ENCODE peak calls at places on chromosomes 3 and 15, in six cellular contexts. One of them, this sample, is unnamed.

GRCh38 chr3:14894085-14894484 is 53.3 kb upstream of the NR2C2 start:
- DNase-seq in KBM-7: no peak
- DNase-seq in putamen: no peak
- DNase-seq in kidney glomerular epithelial cell: no peak
- DNase-seq in HCT116: no peak
- DNase-seq in stimulated activated CD4-positive, alpha-beta T cell treated with anti-CD3 and anti-CD28 coated beads, Interleukin-1b, Interleukin-23, amount 100 ng/mL, for 24 hours: no peak
- DNase-seq in this sample: no peak

GRCh38 chr3:49327485-49327884 is 12.4 kb downstream of the USP4 start:
- DNase-seq in stimulated activated CD4-positive, alpha-beta T cell treated with anti-CD3 and anti-CD28 coated beads, Interleukin-1b, Interleukin-23, amount 100 ng/mL, for 24 hours: no peak
- DNase-seq in HCT116: no peak
- DNase-seq in kidney glomerular epithelial cell: no peak
- DNase-seq in KBM-7: peak
- DNase-seq in putamen: no peak
- DNase-seq in this sample: peak

GRCh38 chr15:64096486-64097431 is 977 bp downstream of the SNX1 start:
- DNase-seq in putamen: no peak
- DNase-seq in HCT116: no peak
- DNase-seq in KBM-7: peak
- DNase-seq in stimulated activated CD4-positive, alpha-beta T cell treated with anti-CD3 and anti-CD28 coated beads, Interleukin-1b, Interleukin-23, amount 100 ng/mL, for 24 hours: no peak
- DNase-seq in kidney glomerular epithelial cell: peak
- DNase-seq in this sample: peak

GRCh38 chr15:48647963-48648362 is 2.5 kb upstream of the FBN1 start:
- DNase-seq in KBM-7: no peak
- DNase-seq in putamen: no peak
- DNase-seq in kidney glomerular epithelial cell: no peak
- DNase-seq in HCT116: no peak
- DNase-seq in stimulated activated CD4-positive, alpha-beta T cell treated with anti-CD3 and anti-CD28 coated beads, Interleukin-1b, Interleukin-23, amount 100 ng/mL, for 24 hours: no peak
- DNase-seq in this sample: peak

GRCh38 chr3:183070892-183071291 is 28.4 kb downstream of the MCCC1 start:
- DNase-seq in HCT116: no peak
- DNase-seq in putamen: no peak
- DNase-seq in stimulated activated CD4-positive, alpha-beta T cell treated with anti-CD3 and anti-CD28 coated beads, Interleukin-1b, Interleukin-23, amount 100 ng/mL, for 24 hours: no peak
- DNase-seq in KBM-7: no peak
- DNase-seq in kidney glomerular epithelial cell: no peak
- DNase-seq in this sample: no peak

GRCh38 chr15:39504812-39505211 is 76.1 kb upstream of the THBS1 start:
- DNase-seq in HCT116: no peak
- DNase-seq in KBM-7: no peak
- DNase-seq in stimulated activated CD4-positive, alpha-beta T cell treated with anti-CD3 and anti-CD28 coated beads, Interleukin-1b, Interleukin-23, amount 100 ng/mL, for 24 hours: no peak
- DNase-seq in kidney glomerular epithelial cell: peak
- DNase-seq in putamen: no peak
- DNase-seq in this sample: no peak

GRCh38 chr3:52036829-52037228 is 19.5 kb downstream of the DUSP7 start:
- DNase-seq in stimulated activated CD4-positive, alpha-beta T cell treated with anti-CD3 and anti-CD28 coated beads, Interleukin-1b, Interleukin-23, amount 100 ng/mL, for 24 hours: no peak
- DNase-seq in KBM-7: no peak
- DNase-seq in HCT116: no peak
- DNase-seq in putamen: no peak
- DNase-seq in kidney glomerular epithelial cell: no peak
- DNase-seq in this sample: no peak

GRCh38 chr3:71062920-71063767 is 520.4 kb downstream of the FOXP1 start:
- DNase-seq in KBM-7: peak
- DNase-seq in putamen: no peak
- DNase-seq in stimulated activated CD4-positive, alpha-beta T cell treated with anti-CD3 and anti-CD28 coated beads, Interleukin-1b, Interleukin-23, amount 100 ng/mL, for 24 hours: no peak
- DNase-seq in HCT116: no peak
- DNase-seq in kidney glomerular epithelial cell: no peak
- DNase-seq in this sample: peak

GRCh38 chr15:57922780-57923179 is 142.7 kb downstream of the ALDH1A2 start:
- DNase-seq in putamen: no peak
- DNase-seq in KBM-7: no peak
- DNase-seq in stimulated activated CD4-positive, alpha-beta T cell treated with anti-CD3 and anti-CD28 coated beads, Interleukin-1b, Interleukin-23, amount 100 ng/mL, for 24 hours: no peak
- DNase-seq in kidney glomerular epithelial cell: peak
- DNase-seq in HCT116: peak
- DNase-seq in this sample: no peak

GRCh38 chr15:71753346-71753745 is 57.0 kb upstream of the NR2E3 start:
- DNase-seq in putamen: no peak
- DNase-seq in stimulated activated CD4-positive, alpha-beta T cell treated with anti-CD3 and anti-CD28 coated beads, Interleukin-1b, Interleukin-23, amount 100 ng/mL, for 24 hours: no peak
- DNase-seq in KBM-7: no peak
- DNase-seq in kidney glomerular epithelial cell: peak
- DNase-seq in HCT116: no peak
- DNase-seq in this sample: no peak

GRCh38 chr3:169710619-169711018 is 47.1 kb upstream of the MECOM start:
- DNase-seq in KBM-7: no peak
- DNase-seq in HCT116: no peak
- DNase-seq in putamen: no peak
- DNase-seq in kidney glomerular epithelial cell: no peak
- DNase-seq in stimulated activated CD4-positive, alpha-beta T cell treated with anti-CD3 and anti-CD28 coated beads, Interleukin-1b, Interleukin-23, amount 100 ng/mL, for 24 hours: no peak
- DNase-seq in this sample: no peak

GRCh38 chr3:159620873-159621272 is 367.8 kb upstream of the IL12A start:
- DNase-seq in putamen: no peak
- DNase-seq in KBM-7: no peak
- DNase-seq in stimulated activated CD4-positive, alpha-beta T cell treated with anti-CD3 and anti-CD28 coated beads, Interleukin-1b, Interleukin-23, amount 100 ng/mL, for 24 hours: no peak
- DNase-seq in HCT116: peak
- DNase-seq in kidney glomerular epithelial cell: peak
- DNase-seq in this sample: no peak

GRCh38 chr3:5036858-5037257 is 57.6 kb downstream of the BHLHE40 start:
- DNase-seq in KBM-7: peak
- DNase-seq in kidney glomerular epithelial cell: no peak
- DNase-seq in stimulated activated CD4-positive, alpha-beta T cell treated with anti-CD3 and anti-CD28 coated beads, Interleukin-1b, Interleukin-23, amount 100 ng/mL, for 24 hours: no peak
- DNase-seq in putamen: no peak
- DNase-seq in HCT116: no peak
- DNase-seq in this sample: no peak

GRCh38 chr15:57217716-57218598 is 158.3 kb upstream of the CGNL1 start:
- DNase-seq in KBM-7: peak
- DNase-seq in putamen: peak
- DNase-seq in HCT116: no peak
- DNase-seq in kidney glomerular epithelial cell: peak
- DNase-seq in stimulated activated CD4-positive, alpha-beta T cell treated with anti-CD3 and anti-CD28 coated beads, Interleukin-1b, Interleukin-23, amount 100 ng/mL, for 24 hours: no peak
- DNase-seq in this sample: peak

GRCh38 chr15:48459571-48460461 is 128.6 kb downstream of the DUT start:
- DNase-seq in putamen: no peak
- DNase-seq in KBM-7: no peak
- DNase-seq in kidney glomerular epithelial cell: no peak
- DNase-seq in HCT116: peak
- DNase-seq in stimulated activated CD4-positive, alpha-beta T cell treated with anti-CD3 and anti-CD28 coated beads, Interleukin-1b, Interleukin-23, amount 100 ng/mL, for 24 hours: no peak
- DNase-seq in this sample: no peak

GRCh38 chr15:68797157-68797556 is 23.5 kb downstream of the ANP32A start:
- DNase-seq in KBM-7: no peak
- DNase-seq in kidney glomerular epithelial cell: no peak
- DNase-seq in stimulated activated CD4-positive, alpha-beta T cell treated with anti-CD3 and anti-CD28 coated beads, Interleukin-1b, Interleukin-23, amount 100 ng/mL, for 24 hours: no peak
- DNase-seq in putamen: no peak
- DNase-seq in HCT116: no peak
- DNase-seq in this sample: no peak

GRCh38 chr3:143083781-143084180 is 35.8 kb upstream of the CHST2 start:
- DNase-seq in KBM-7: no peak
- DNase-seq in stimulated activated CD4-positive, alpha-beta T cell treated with anti-CD3 and anti-CD28 coated beads, Interleukin-1b, Interleukin-23, amount 100 ng/mL, for 24 hours: no peak
- DNase-seq in HCT116: no peak
- DNase-seq in kidney glomerular epithelial cell: no peak
- DNase-seq in putamen: no peak
- DNase-seq in this sample: no peak

GRCh38 chr3:50356553-50356952 is 2.8 kb downstream of the TMEM115 start:
- DNase-seq in KBM-7: peak
- DNase-seq in stimulated activated CD4-positive, alpha-beta T cell treated with anti-CD3 and anti-CD28 coated beads, Interleukin-1b, Interleukin-23, amount 100 ng/mL, for 24 hours: no peak
- DNase-seq in HCT116: no peak
- DNase-seq in kidney glomerular epithelial cell: no peak
- DNase-seq in putamen: no peak
- DNase-seq in this sample: no peak

GRCh38 chr3:134929976-134930375 is 134.9 kb downstream of the EPHB1 start:
- DNase-seq in KBM-7: no peak
- DNase-seq in kidney glomerular epithelial cell: no peak
- DNase-seq in putamen: no peak
- DNase-seq in HCT116: no peak
- DNase-seq in stimulated activated CD4-positive, alpha-beta T cell treated with anti-CD3 and anti-CD28 coated beads, Interleukin-1b, Interleukin-23, amount 100 ng/mL, for 24 hours: no peak
- DNase-seq in this sample: no peak

GRCh38 chr3:157175678-157176077 is 15.7 kb upstream of the CCNL1 start:
- DNase-seq in kidney glomerular epithelial cell: peak
- DNase-seq in putamen: peak
- DNase-seq in HCT116: no peak
- DNase-seq in KBM-7: peak
- DNase-seq in stimulated activated CD4-positive, alpha-beta T cell treated with anti-CD3 and anti-CD28 coated beads, Interleukin-1b, Interleukin-23, amount 100 ng/mL, for 24 hours: no peak
- DNase-seq in this sample: no peak

GRCh38 chr3:39142067-39142466 is 11.3 kb downstream of the CSRNP1 start:
- DNase-seq in HCT116: no peak
- DNase-seq in KBM-7: no peak
- DNase-seq in kidney glomerular epithelial cell: no peak
- DNase-seq in stimulated activated CD4-positive, alpha-beta T cell treated with anti-CD3 and anti-CD28 coated beads, Interleukin-1b, Interleukin-23, amount 100 ng/mL, for 24 hours: no peak
- DNase-seq in putamen: no peak
- DNase-seq in this sample: no peak

GRCh38 chr3:123338620-123339061 is 110.2 kb downstream of the ADCY5 start:
- DNase-seq in HCT116: no peak
- DNase-seq in KBM-7: no peak
- DNase-seq in stimulated activated CD4-positive, alpha-beta T cell treated with anti-CD3 and anti-CD28 coated beads, Interleukin-1b, Interleukin-23, amount 100 ng/mL, for 24 hours: no peak
- DNase-seq in kidney glomerular epithelial cell: no peak
- DNase-seq in putamen: no peak
- DNase-seq in this sample: no peak

GRCh38 chr3:8909160-8909559 is 54.1 kb downstream of the RAD18 start:
- DNase-seq in kidney glomerular epithelial cell: no peak
- DNase-seq in stimulated activated CD4-positive, alpha-beta T cell treated with anti-CD3 and anti-CD28 coated beads, Interleukin-1b, Interleukin-23, amount 100 ng/mL, for 24 hours: no peak
- DNase-seq in putamen: no peak
- DNase-seq in KBM-7: no peak
- DNase-seq in HCT116: no peak
- DNase-seq in this sample: no peak

GRCh38 chr15:41241251-41241964 is 10.3 kb downstream of the CHP1 start:
- DNase-seq in stimulated activated CD4-positive, alpha-beta T cell treated with anti-CD3 and anti-CD28 coated beads, Interleukin-1b, Interleukin-23, amount 100 ng/mL, for 24 hours: no peak
- DNase-seq in HCT116: no peak
- DNase-seq in putamen: peak
- DNase-seq in KBM-7: no peak
- DNase-seq in kidney glomerular epithelial cell: no peak
- DNase-seq in this sample: no peak

GRCh38 chr3:178063475-178063874 is 472.8 kb upstream of the KCNMB2 start:
- DNase-seq in kidney glomerular epithelial cell: no peak
- DNase-seq in KBM-7: no peak
- DNase-seq in HCT116: no peak
- DNase-seq in putamen: no peak
- DNase-seq in stimulated activated CD4-positive, alpha-beta T cell treated with anti-CD3 and anti-CD28 coated beads, Interleukin-1b, Interleukin-23, amount 100 ng/mL, for 24 hours: no peak
- DNase-seq in this sample: no peak

GRCh38 chr3:162742159-162742717 is 1245.6 kb downstream of the OTOL1 start:
- DNase-seq in stimulated activated CD4-positive, alpha-beta T cell treated with anti-CD3 and anti-CD28 coated beads, Interleukin-1b, Interleukin-23, amount 100 ng/mL, for 24 hours: no peak
- DNase-seq in KBM-7: no peak
- DNase-seq in putamen: no peak
- DNase-seq in kidney glomerular epithelial cell: no peak
- DNase-seq in HCT116: no peak
- DNase-seq in this sample: no peak

GRCh38 chr3:152403632-152404066 is 134.9 kb downstream of the MBNL1 start:
- DNase-seq in stimulated activated CD4-positive, alpha-beta T cell treated with anti-CD3 and anti-CD28 coated beads, Interleukin-1b, Interleukin-23, amount 100 ng/mL, for 24 hours: no peak
- DNase-seq in KBM-7: no peak
- DNase-seq in HCT116: no peak
- DNase-seq in putamen: no peak
- DNase-seq in kidney glomerular epithelial cell: no peak
- DNase-seq in this sample: no peak

GRCh38 chr3:130841357-130841756 is 52.5 kb upstream of the ATP2C1 start:
- DNase-seq in HCT116: no peak
- DNase-seq in putamen: no peak
- DNase-seq in kidney glomerular epithelial cell: no peak
- DNase-seq in KBM-7: no peak
- DNase-seq in stimulated activated CD4-positive, alpha-beta T cell treated with anti-CD3 and anti-CD28 coated beads, Interleukin-1b, Interleukin-23, amount 100 ng/mL, for 24 hours: no peak
- DNase-seq in this sample: peak

GRCh38 chr3:127735767-127736693 is 63.3 kb downstream of the ABTB1 start:
- DNase-seq in HCT116: no peak
- DNase-seq in putamen: no peak
- DNase-seq in stimulated activated CD4-positive, alpha-beta T cell treated with anti-CD3 and anti-CD28 coated beads, Interleukin-1b, Interleukin-23, amount 100 ng/mL, for 24 hours: no peak
- DNase-seq in kidney glomerular epithelial cell: peak
- DNase-seq in KBM-7: no peak
- DNase-seq in this sample: peak

GRCh38 chr3:137460944-137461343 is 303.2 kb upstream of the SOX14 start:
- DNase-seq in kidney glomerular epithelial cell: no peak
- DNase-seq in stimulated activated CD4-positive, alpha-beta T cell treated with anti-CD3 and anti-CD28 coated beads, Interleukin-1b, Interleukin-23, amount 100 ng/mL, for 24 hours: no peak
- DNase-seq in HCT116: no peak
- DNase-seq in KBM-7: no peak
- DNase-seq in putamen: no peak
- DNase-seq in this sample: no peak